ENCODE peak calls at places on chromosomes 13 and 19, in ten cellular contexts. One of them, this sample, is unnamed.

GRCh38 chr19:33434090-33434885 is 60.8 kb downstream of the CEBPG start:
- DNase-seq in frontal cortex: no peak
- DNase-seq in osteocyte: no peak
- DNase-seq in T-cell: no peak
- DNase-seq in kidney tubule cell: no peak
- DNase-seq in activated CD4-positive, CD25-positive, alpha-beta regulatory T cell: no peak
- DNase-seq in activated naive CD8-positive, alpha-beta T cell treated with anti-CD3 and anti-CD28 coated beads, Interleukin-2, amount 50 U/mL, for 24 hours: no peak
- DNase-seq in HTR-8/SVneo: no peak
- DNase-seq in MCF 10A: no peak
- DNase-seq in dorsolateral prefrontal cortex: peak
- DNase-seq in this sample: no peak

GRCh38 chr13:67950594-67950993 is 720.5 kb upstream of the PCDH9 start:
- DNase-seq in osteocyte: no peak
- DNase-seq in activated CD4-positive, CD25-positive, alpha-beta regulatory T cell: no peak
- DNase-seq in MCF 10A: no peak
- DNase-seq in frontal cortex: no peak
- DNase-seq in kidney tubule cell: no peak
- DNase-seq in HTR-8/SVneo: no peak
- DNase-seq in T-cell: no peak
- DNase-seq in activated naive CD8-positive, alpha-beta T cell treated with anti-CD3 and anti-CD28 coated beads, Interleukin-2, amount 50 U/mL, for 24 hours: no peak
- DNase-seq in dorsolateral prefrontal cortex: no peak
- DNase-seq in this sample: no peak

GRCh38 chr13:19984430-19985218 is 26.1 kb downstream of the ZMYM2 start:
- DNase-seq in dorsolateral prefrontal cortex: no peak
- DNase-seq in HTR-8/SVneo: peak
- DNase-seq in frontal cortex: no peak
- DNase-seq in kidney tubule cell: peak
- DNase-seq in MCF 10A: peak
- DNase-seq in activated CD4-positive, CD25-positive, alpha-beta regulatory T cell: no peak
- DNase-seq in activated naive CD8-positive, alpha-beta T cell treated with anti-CD3 and anti-CD28 coated beads, Interleukin-2, amount 50 U/mL, for 24 hours: no peak
- DNase-seq in osteocyte: no peak
- DNase-seq in T-cell: no peak
- DNase-seq in this sample: peak

GRCh38 chr13:50366488-50367174 is 351.4 kb downstream of the KCNRG start:
- DNase-seq in activated CD4-positive, CD25-positive, alpha-beta regulatory T cell: no peak
- DNase-seq in osteocyte: no peak
- DNase-seq in HTR-8/SVneo: no peak
- DNase-seq in MCF 10A: no peak
- DNase-seq in activated naive CD8-positive, alpha-beta T cell treated with anti-CD3 and anti-CD28 coated beads, Interleukin-2, amount 50 U/mL, for 24 hours: peak
- DNase-seq in dorsolateral prefrontal cortex: no peak
- DNase-seq in kidney tubule cell: no peak
- DNase-seq in frontal cortex: no peak
- DNase-seq in T-cell: no peak
- DNase-seq in this sample: no peak

GRCh38 chr19:31699421-31699820 is 350.2 kb upstream of the TSHZ3 start:
- DNase-seq in osteocyte: no peak
- DNase-seq in frontal cortex: no peak
- DNase-seq in activated CD4-positive, CD25-positive, alpha-beta regulatory T cell: no peak
- DNase-seq in activated naive CD8-positive, alpha-beta T cell treated with anti-CD3 and anti-CD28 coated beads, Interleukin-2, amount 50 U/mL, for 24 hours: no peak
- DNase-seq in kidney tubule cell: no peak
- DNase-seq in dorsolateral prefrontal cortex: no peak
- DNase-seq in MCF 10A: no peak
- DNase-seq in T-cell: no peak
- DNase-seq in HTR-8/SVneo: no peak
- DNase-seq in this sample: no peak

GRCh38 chr13:60755380-60756163 is 358.6 kb downstream of the TDRD3 start:
- DNase-seq in osteocyte: no peak
- DNase-seq in activated naive CD8-positive, alpha-beta T cell treated with anti-CD3 and anti-CD28 coated beads, Interleukin-2, amount 50 U/mL, for 24 hours: no peak
- DNase-seq in dorsolateral prefrontal cortex: no peak
- DNase-seq in T-cell: no peak
- DNase-seq in kidney tubule cell: no peak
- DNase-seq in MCF 10A: no peak
- DNase-seq in activated CD4-positive, CD25-positive, alpha-beta regulatory T cell: no peak
- DNase-seq in HTR-8/SVneo: no peak
- DNase-seq in frontal cortex: no peak
- DNase-seq in this sample: no peak

GRCh38 chr19:1062387-1063029 is 4.5 kb upstream of the ARHGAP45 start:
- DNase-seq in MCF 10A: no peak
- DNase-seq in activated CD4-positive, CD25-positive, alpha-beta regulatory T cell: no peak
- DNase-seq in T-cell: no peak
- DNase-seq in dorsolateral prefrontal cortex: no peak
- DNase-seq in osteocyte: no peak
- DNase-seq in kidney tubule cell: no peak
- DNase-seq in frontal cortex: no peak
- DNase-seq in activated naive CD8-positive, alpha-beta T cell treated with anti-CD3 and anti-CD28 coated beads, Interleukin-2, amount 50 U/mL, for 24 hours: no peak
- DNase-seq in HTR-8/SVneo: no peak
- DNase-seq in this sample: no peak

GRCh38 chr13:75547917-75548316 is 1.7 kb upstream of the UCHL3 start:
- DNase-seq in frontal cortex: no peak
- DNase-seq in activated CD4-positive, CD25-positive, alpha-beta regulatory T cell: no peak
- DNase-seq in activated naive CD8-positive, alpha-beta T cell treated with anti-CD3 and anti-CD28 coated beads, Interleukin-2, amount 50 U/mL, for 24 hours: no peak
- DNase-seq in MCF 10A: peak
- DNase-seq in kidney tubule cell: peak
- DNase-seq in T-cell: no peak
- DNase-seq in osteocyte: no peak
- DNase-seq in HTR-8/SVneo: no peak
- DNase-seq in dorsolateral prefrontal cortex: no peak
- DNase-seq in this sample: peak

GRCh38 chr13:104301216-104301975 is 1235.2 kb upstream of the SLC10A2 start:
- DNase-seq in activated CD4-positive, CD25-positive, alpha-beta regulatory T cell: no peak
- DNase-seq in dorsolateral prefrontal cortex: no peak
- DNase-seq in kidney tubule cell: no peak
- DNase-seq in activated naive CD8-positive, alpha-beta T cell treated with anti-CD3 and anti-CD28 coated beads, Interleukin-2, amount 50 U/mL, for 24 hours: no peak
- DNase-seq in frontal cortex: no peak
- DNase-seq in osteocyte: no peak
- DNase-seq in MCF 10A: no peak
- DNase-seq in T-cell: no peak
- DNase-seq in HTR-8/SVneo: no peak
- DNase-seq in this sample: no peak

GRCh38 chr13:110644892-110645521 is 29.7 kb downstream of the NAXD start:
- DNase-seq in activated naive CD8-positive, alpha-beta T cell treated with anti-CD3 and anti-CD28 coated beads, Interleukin-2, amount 50 U/mL, for 24 hours: peak
- DNase-seq in HTR-8/SVneo: no peak
- DNase-seq in frontal cortex: peak
- DNase-seq in dorsolateral prefrontal cortex: peak
- DNase-seq in osteocyte: peak
- DNase-seq in MCF 10A: no peak
- DNase-seq in activated CD4-positive, CD25-positive, alpha-beta regulatory T cell: no peak
- DNase-seq in T-cell: peak
- DNase-seq in kidney tubule cell: peak
- DNase-seq in this sample: peak